ENCODE peak calls at places on chromosomes 13 and 19, in ten cellular contexts. E, T, I, Y, U, O, P, H, W and B are unnamed samples.

GRCh38 chr19:2097330-2098327 is 914 bp downstream of the IZUMO4 start:
- DNase-seq in E (peak; percentile 81), T (no peak), I (no peak), Y (peak; percentile 47), U (no peak), O (no peak), P (no peak), H (peak; percentile 36), W (no peak), B (peak; percentile 80)

GRCh38 chr13:99086149-99086868 is 108.4 kb upstream of the DOCK9 start:
- DNase-seq in E (peak; percentile 62), T (peak; percentile 75), I (peak; percentile 83), Y (peak; percentile 41), U (no peak), O (peak; percentile 42), P (peak; percentile 55), H (peak; percentile 60), W (peak; percentile 64), B (peak; percentile 85)

GRCh38 chr13:59480398-59480797 is 683.3 kb downstream of the DIAPH3 start:
- DNase-seq in E (no peak), T (no peak), I (no peak), Y (no peak), U (no peak), O (no peak), P (peak; percentile 80), H (no peak), W (no peak), B (no peak)

GRCh38 chr13:67439365-67439764 is 209.2 kb upstream of the PCDH9 start:
- DNase-seq in E (no peak), T (no peak), I (no peak), Y (no peak), U (no peak), O (no peak), P (no peak), H (no peak), W (no peak), B (no peak)

GRCh38 chr13:34356686-34357434 is 538.9 kb downstream of the RFC3 start:
- DNase-seq in E (no peak), T (no peak), I (no peak), Y (no peak), U (no peak), O (no peak), P (no peak), H (no peak), W (no peak), B (no peak)

GRCh38 chr13:90154311-90154960 is 1193.1 kb upstream of the MIR17HG start:
- DNase-seq in E (no peak), T (no peak), I (no peak), Y (no peak), U (no peak), O (no peak), P (peak; percentile 6), H (no peak), W (peak; percentile 19), B (no peak)

GRCh38 chr19:55258476-55258827 is 365 bp downstream of the PPP6R1 start:
- DNase-seq in E (no peak), T (no peak), I (no peak), Y (no peak), U (peak; percentile 30), O (no peak), P (no peak), H (no peak), W (no peak), B (peak; percentile 83)

GRCh38 chr13:36313047-36313969 is 15.7 kb upstream of the CCDC169 start:
- DNase-seq in E (no peak), T (no peak), I (no peak), Y (no peak), U (no peak), O (no peak), P (no peak), H (no peak), W (no peak), B (no peak)

GRCh38 chr19:1250374-1251232 is 2.2 kb downstream of the MIDN start:
- DNase-seq in E (peak; percentile 78), T (peak; percentile 71), I (peak; percentile 86), Y (peak; percentile 73), U (no peak), O (peak; percentile 85), P (peak; percentile 86), H (peak; percentile 76), W (no peak), B (peak; percentile 75)

GRCh38 chr13:100668408-100668807 is 6.2 kb downstream of the TMTC4 start:
- DNase-seq in E (no peak), T (no peak), I (no peak), Y (no peak), U (no peak), O (no peak), P (no peak), H (no peak), W (no peak), B (no peak)

GRCh38 chr19:40348961-40349507 is 539 bp downstream of the PLD3 start:
- DNase-seq in E (peak; percentile 16), T (no peak), I (no peak), Y (no peak), U (peak; percentile 47), O (peak; percentile 65), P (peak; percentile 49), H (no peak), W (peak; percentile 25), B (no peak)

GRCh38 chr19:13621413-13621812 is 115.1 kb upstream of the CACNA1A start:
- DNase-seq in E (no peak), T (no peak), I (no peak), Y (no peak), U (no peak), O (peak; percentile 89), P (peak; percentile 52), H (no peak), W (peak; percentile 88), B (no peak)

GRCh38 chr19:19651076-19651475 is 7.6 kb upstream of the GMIP start:
- DNase-seq in E (no peak), T (no peak), I (no peak), Y (no peak), U (no peak), O (no peak), P (no peak), H (no peak), W (no peak), B (no peak)

GRCh38 chr19:48750771-48751504 is 1.5 kb downstream of the FUT1 start:
- DNase-seq in E (peak; percentile 50), T (no peak), I (no peak), Y (no peak), U (no peak), O (no peak), P (no peak), H (no peak), W (no peak), B (no peak)

GRCh38 chr13:104809483-104809882 is 1726.0 kb downstream of the EFNB2 start:
- DNase-seq in E (no peak), T (no peak), I (no peak), Y (no peak), U (peak; percentile 28), O (peak; percentile 52), P (no peak), H (no peak), W (no peak), B (no peak)

GRCh38 chr13:87208636-87209035 is 462.5 kb upstream of the SLITRK5 start:
- DNase-seq in E (no peak), T (no peak), I (no peak), Y (no peak), U (no peak), O (no peak), P (no peak), H (no peak), W (no peak), B (no peak)

GRCh38 chr19:36489920-36490415 is 607 bp upstream of the ZNF566 start:
- DNase-seq in E (peak; percentile 84), T (no peak), I (no peak), Y (no peak), U (peak; percentile 68), O (peak; percentile 96), P (peak; percentile 96), H (peak; percentile 83), W (peak; percentile 86), B (peak; percentile 87)

DNA sequence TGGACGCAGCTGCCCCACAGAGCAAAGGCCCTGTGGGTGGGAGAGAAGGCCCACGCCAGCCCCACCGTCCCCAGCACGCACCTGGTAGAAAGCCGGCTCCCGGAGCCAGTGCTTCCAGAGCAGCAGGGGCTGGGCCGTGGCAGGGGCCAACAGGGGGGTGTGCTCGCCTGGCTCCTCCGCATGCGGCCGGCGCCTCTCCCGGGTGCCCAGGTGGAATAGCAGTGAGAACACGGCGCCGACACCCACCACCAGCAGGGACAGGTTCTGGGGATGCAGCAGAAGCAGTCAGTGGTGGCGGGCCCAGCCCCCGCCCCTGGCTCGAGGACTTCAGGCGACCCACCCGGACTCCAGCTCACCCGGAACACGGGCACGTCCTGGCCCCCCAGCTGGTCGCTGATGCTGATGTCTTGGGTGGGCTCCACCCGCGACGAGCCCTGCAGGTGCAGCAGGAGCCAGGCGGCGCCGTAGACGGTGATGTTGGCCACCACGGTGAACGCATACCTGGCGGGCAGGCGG is 8.9 kb downstream of the TEKTIP1 start:
- DNase-seq in E (no peak), T (peak; percentile 17), I (no peak), Y (no peak), U (no peak), O (no peak), P (no peak), H (no peak), W (no peak), B (no peak)
- TF ChIP-seq CTCF in E (no peak), T (no peak), I (no peak), Y (no peak), U (no peak), O (no peak), P (no peak), H (no peak), W (peak; percentile 8), B (no peak)

DNA sequence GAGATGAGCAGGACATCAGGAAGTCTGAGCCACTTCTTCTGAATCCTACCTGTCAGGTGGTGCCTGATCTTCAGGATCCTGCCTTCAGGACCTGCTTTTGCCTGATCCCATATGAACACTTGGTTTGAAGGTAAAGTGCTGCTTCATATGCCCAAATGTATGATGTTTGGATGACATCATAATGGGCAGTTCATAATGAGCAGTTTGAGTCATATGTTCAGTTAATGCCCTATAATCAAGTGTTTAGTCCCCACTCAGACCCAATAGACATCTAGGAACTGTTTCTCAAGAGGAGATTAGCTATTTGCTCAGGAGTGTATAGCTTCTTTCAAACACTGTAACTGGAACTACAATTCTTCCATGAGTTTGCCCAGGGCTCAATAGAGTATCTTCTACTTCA is 58.8 kb downstream of the POLR1D start:
- DNase-seq in E (no peak), T (no peak), I (no peak), Y (no peak), U (no peak), O (no peak), P (no peak), H (no peak), W (no peak), B (no peak)
- TF ChIP-seq CTCF in E (no peak), T (no peak), I (no peak), Y (no peak), U (no peak), O (no peak), P (no peak), H (no peak), W (no peak), B (no peak)

GRCh38 chr13:39655569-39656324 is at the start of gene COG6:
- DNase-seq in E (peak; percentile 89), T (peak; percentile 94), I (peak; percentile 95), Y (peak; percentile 88), U (peak; percentile 74), O (peak; percentile 84), P (peak; percentile 92), H (peak; percentile 94), W (peak; percentile 83), B (peak; percentile 90)
- TF ChIP-seq CTCF in E (peak; percentile 26), T (peak; percentile 18), I (no peak), Y (no peak), U (no peak), O (no peak), P (no peak), H (no peak), W (no peak), B (no peak)

GRCh38 chr13:39284801-39285388 is 246.6 kb downstream of the NHLRC3 start:
- DNase-seq in E (no peak), T (no peak), I (no peak), Y (no peak), U (no peak), O (peak; percentile 21), P (no peak), H (no peak), W (no peak), B (no peak)
- TF ChIP-seq CTCF in E (no peak), T (no peak), I (no peak), Y (no peak), U (no peak), O (peak; percentile 36), P (peak; percentile 18), H (no peak), W (no peak), B (no peak)